ENCODE peak calls at places on chromosome 11, in five cellular contexts. One of them, this sample, is unnamed.

GRCh38 chr11:128772814-128773213 is 78.9 kb downstream of the FLI1 start:
- DNase-seq in HCT116: no peak
- DNase-seq in IMR-90: no peak
- DNase-seq in trophoblast cell: no peak
- DNase-seq in PC-9: no peak
- DNase-seq in this sample: no peak

GRCh38 chr11:92886243-92886905 is 83.1 kb upstream of the MTNR1B start:
- DNase-seq in HCT116: peak
- DNase-seq in IMR-90: peak
- DNase-seq in trophoblast cell: peak
- DNase-seq in PC-9: peak
- DNase-seq in this sample: peak

GRCh38 chr11:7546324-7546791 is 32.6 kb downstream of the PPFIBP2 start:
- DNase-seq in HCT116: no peak
- DNase-seq in IMR-90: peak
- DNase-seq in trophoblast cell: peak
- DNase-seq in PC-9: no peak
- DNase-seq in this sample: no peak

GRCh38 chr11:105456950-105457349 is 152.9 kb upstream of the GRIA4 start:
- DNase-seq in HCT116: no peak
- DNase-seq in IMR-90: no peak
- DNase-seq in trophoblast cell: no peak
- DNase-seq in PC-9: no peak
- DNase-seq in this sample: no peak

GRCh38 chr11:19577849-19578619 is 134.6 kb upstream of the NAV2 start:
- DNase-seq in HCT116: no peak
- DNase-seq in IMR-90: peak
- DNase-seq in trophoblast cell: no peak
- DNase-seq in PC-9: no peak
- DNase-seq in this sample: peak

GRCh38 chr11:2301631-2302272 is at the start of the genes C11orf21 and TSPAN32:
- DNase-seq in HCT116: no peak
- DNase-seq in IMR-90: peak
- DNase-seq in trophoblast cell: no peak
- DNase-seq in PC-9: no peak
- DNase-seq in this sample: peak

GRCh38 chr11:134560066-134560465 is 148.0 kb upstream of the B3GAT1 start:
- DNase-seq in HCT116: no peak
- DNase-seq in IMR-90: no peak
- DNase-seq in trophoblast cell: no peak
- DNase-seq in PC-9: no peak
- DNase-seq in this sample: no peak

GRCh38 chr11:10387209-10388083 is 67.6 kb upstream of the AMPD3 start:
- DNase-seq in HCT116: no peak
- DNase-seq in IMR-90: peak
- DNase-seq in trophoblast cell: no peak
- DNase-seq in PC-9: peak
- DNase-seq in this sample: peak

GRCh38 chr11:61333638-61334433 is 808 bp downstream of the TKFC start:
- DNase-seq in HCT116: no peak
- DNase-seq in IMR-90: no peak
- DNase-seq in trophoblast cell: no peak
- DNase-seq in PC-9: no peak
- DNase-seq in this sample: no peak

GRCh38 chr11:96358321-96358720 is 15.3 kb upstream of the MAML2 start:
- DNase-seq in HCT116: no peak
- DNase-seq in IMR-90: no peak
- DNase-seq in trophoblast cell: no peak
- DNase-seq in PC-9: no peak
- DNase-seq in this sample: no peak

GRCh38 chr11:20311444-20311843 is 52.1 kb upstream of the HTATIP2 start:
- DNase-seq in HCT116: no peak
- DNase-seq in IMR-90: no peak
- DNase-seq in trophoblast cell: no peak
- DNase-seq in PC-9: no peak
- DNase-seq in this sample: no peak

GRCh38 chr11:110355011-110355744 is 58.8 kb upstream of the RDX start:
- DNase-seq in HCT116: no peak
- DNase-seq in IMR-90: no peak
- DNase-seq in trophoblast cell: no peak
- DNase-seq in PC-9: no peak
- DNase-seq in this sample: peak

GRCh38 chr11:8384199-8384821 is 120.6 kb upstream of the LMO1 start:
- DNase-seq in HCT116: no peak
- DNase-seq in IMR-90: no peak
- DNase-seq in trophoblast cell: no peak
- DNase-seq in PC-9: no peak
- DNase-seq in this sample: peak

GRCh38 chr11:22359295-22359694 is 21.1 kb downstream of the SLC17A6 start:
- DNase-seq in HCT116: no peak
- DNase-seq in IMR-90: no peak
- DNase-seq in trophoblast cell: no peak
- DNase-seq in PC-9: no peak
- DNase-seq in this sample: no peak

GRCh38 chr11:30586251-30587144 is at the start of gene MPPED2:
- DNase-seq in HCT116: no peak
- DNase-seq in IMR-90: no peak
- DNase-seq in trophoblast cell: no peak
- DNase-seq in PC-9: no peak
- DNase-seq in this sample: peak

GRCh38 chr11:6610591-6610990 is 1.4 kb downstream of the TAF10 start:
- DNase-seq in HCT116: no peak
- DNase-seq in IMR-90: no peak
- DNase-seq in trophoblast cell: no peak
- DNase-seq in PC-9: no peak
- DNase-seq in this sample: no peak

GRCh38 chr11:25587496-25587895 is 744.4 kb upstream of the ANO3 start:
- DNase-seq in HCT116: no peak
- DNase-seq in IMR-90: no peak
- DNase-seq in trophoblast cell: no peak
- DNase-seq in PC-9: no peak
- DNase-seq in this sample: no peak

GRCh38 chr11:66970808-66971442 is 4.2 kb upstream of the C11orf86 start:
- DNase-seq in HCT116: peak
- DNase-seq in IMR-90: peak
- DNase-seq in trophoblast cell: peak
- DNase-seq in PC-9: peak
- DNase-seq in this sample: peak

GRCh38 chr11:12185914-12186313 is 75.5 kb downstream of the MICAL2 start:
- DNase-seq in HCT116: no peak
- DNase-seq in IMR-90: peak
- DNase-seq in trophoblast cell: no peak
- DNase-seq in PC-9: no peak
- DNase-seq in this sample: peak

GRCh38 chr11:57622263-57622662 is 24.8 kb downstream of the SERPING1 start:
- DNase-seq in HCT116: no peak
- DNase-seq in IMR-90: no peak
- DNase-seq in trophoblast cell: no peak
- DNase-seq in PC-9: no peak
- DNase-seq in this sample: no peak

GRCh38 chr11:130246719-130247118 is 68.0 kb downstream of the ZBTB44 start:
- DNase-seq in HCT116: no peak
- DNase-seq in IMR-90: peak
- DNase-seq in trophoblast cell: no peak
- DNase-seq in PC-9: no peak
- DNase-seq in this sample: no peak

GRCh38 chr11:134252539-134253188 is 488 bp downstream of the THYN1 start:
- DNase-seq in HCT116: no peak
- DNase-seq in IMR-90: peak
- DNase-seq in trophoblast cell: no peak
- DNase-seq in PC-9: no peak
- DNase-seq in this sample: peak

GRCh38 chr11:112928136-112928535 is 33.1 kb upstream of the NCAM1 start:
- DNase-seq in HCT116: no peak
- DNase-seq in IMR-90: no peak
- DNase-seq in trophoblast cell: peak
- DNase-seq in PC-9: peak
- DNase-seq in this sample: no peak

GRCh38 chr11:2511421-2512369 is 66.9 kb downstream of the KCNQ1 start:
- DNase-seq in HCT116: no peak
- DNase-seq in IMR-90: no peak
- DNase-seq in trophoblast cell: no peak
- DNase-seq in PC-9: no peak
- DNase-seq in this sample: no peak

GRCh38 chr11:44619931-44620725 is 54.7 kb downstream of the CD82 start:
- DNase-seq in HCT116: no peak
- DNase-seq in IMR-90: no peak
- DNase-seq in trophoblast cell: no peak
- DNase-seq in PC-9: no peak
- DNase-seq in this sample: no peak

GRCh38 chr11:11425806-11426205 is 72.8 kb upstream of the CSNK2A3 start:
- DNase-seq in HCT116: no peak
- DNase-seq in IMR-90: no peak
- DNase-seq in trophoblast cell: no peak
- DNase-seq in PC-9: no peak
- DNase-seq in this sample: no peak

GRCh38 chr11:74749127-74749964 is 697 bp downstream of the RNF169 start:
- DNase-seq in HCT116: peak
- DNase-seq in IMR-90: peak
- DNase-seq in trophoblast cell: peak
- DNase-seq in PC-9: peak
- DNase-seq in this sample: peak

GRCh38 chr11:27405134-27405533 is 42.1 kb upstream of the CCDC34 start:
- DNase-seq in HCT116: no peak
- DNase-seq in IMR-90: no peak
- DNase-seq in trophoblast cell: no peak
- DNase-seq in PC-9: no peak
- DNase-seq in this sample: no peak

DNA sequence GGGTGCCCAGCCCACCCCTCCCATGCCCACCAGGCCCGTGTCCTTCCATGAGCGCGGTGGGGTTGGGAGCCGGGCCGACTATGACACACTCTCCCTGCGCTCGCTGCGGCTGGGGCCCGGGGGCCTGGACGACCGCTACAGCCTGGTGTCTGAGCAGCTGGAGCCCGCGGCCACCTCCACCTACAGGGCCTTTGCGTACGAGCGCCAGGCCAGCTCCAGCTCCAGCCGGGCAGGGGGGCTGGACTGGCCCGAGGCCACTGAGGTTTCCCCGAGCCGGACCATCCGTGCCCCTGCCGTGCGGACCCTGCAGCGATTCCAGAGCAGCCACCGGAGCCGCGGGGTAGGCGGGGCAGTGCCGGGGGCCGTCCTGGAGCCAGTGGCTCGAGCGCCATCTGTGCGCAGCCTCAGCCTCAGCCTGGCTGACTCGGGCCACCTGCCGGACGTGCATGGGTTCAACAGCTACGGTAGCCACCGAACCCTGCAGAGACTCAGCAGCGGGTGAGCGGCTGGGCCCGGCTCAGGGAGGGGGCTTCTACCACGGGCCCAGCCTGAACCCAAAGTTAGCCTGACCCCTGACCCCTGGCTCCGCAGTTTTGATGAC is 3.0 kb downstream of the PKP3 start:
- DNase-seq in HCT116: no peak
- DNase-seq in IMR-90: peak
- DNase-seq in trophoblast cell: peak
- DNase-seq in PC-9: no peak
- DNase-seq in this sample: no peak
- H3K4me2 ChIP-seq in HCT116: no peak
- H3K4me2 ChIP-seq in IMR-90: peak
- H3K4me2 ChIP-seq in trophoblast cell: no peak
- H3K4me2 ChIP-seq in PC-9: no peak
- H3K4me2 ChIP-seq in this sample: no peak

GRCh38 chr11:63567044-63567840 is 4.1 kb upstream of the PLAAT2 start:
- DNase-seq in HCT116: peak
- DNase-seq in IMR-90: peak
- DNase-seq in trophoblast cell: peak
- DNase-seq in PC-9: peak
- DNase-seq in this sample: peak
- H3K4me2 ChIP-seq in HCT116: peak
- H3K4me2 ChIP-seq in IMR-90: peak
- H3K4me2 ChIP-seq in trophoblast cell: no peak
- H3K4me2 ChIP-seq in PC-9: peak
- H3K4me2 ChIP-seq in this sample: peak

GRCh38 chr11:69000831-69001245 is 12.2 kb downstream of the MRGPRF start:
- DNase-seq in HCT116: peak
- DNase-seq in IMR-90: peak
- DNase-seq in trophoblast cell: no peak
- DNase-seq in PC-9: peak
- DNase-seq in this sample: peak
- H3K4me2 ChIP-seq in HCT116: peak
- H3K4me2 ChIP-seq in IMR-90: no peak
- H3K4me2 ChIP-seq in trophoblast cell: no peak
- H3K4me2 ChIP-seq in PC-9: no peak
- H3K4me2 ChIP-seq in this sample: no peak

DNA sequence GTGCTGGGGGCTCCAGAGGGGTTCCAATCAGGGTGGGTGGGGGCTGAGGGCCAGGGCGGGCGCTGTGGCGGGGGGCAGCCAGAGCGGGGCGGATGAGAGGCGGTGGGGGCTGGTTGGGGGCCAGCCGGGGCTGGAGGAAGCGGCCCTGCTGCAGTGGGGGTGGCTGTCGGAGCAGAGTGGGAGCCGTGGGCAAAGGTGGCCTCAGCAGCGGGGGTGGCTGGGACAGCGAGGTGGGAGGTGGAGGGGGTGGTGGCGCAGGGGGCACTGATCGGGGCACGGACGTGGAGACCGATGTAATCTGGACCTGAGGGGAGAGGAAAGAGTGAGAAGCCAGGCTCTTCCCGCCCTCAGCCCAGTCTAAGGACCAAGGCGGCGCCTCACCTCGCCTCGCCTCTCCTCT is 5.1 kb downstream of the RCOR2 start:
- DNase-seq in HCT116: no peak
- DNase-seq in IMR-90: no peak
- DNase-seq in trophoblast cell: no peak
- DNase-seq in PC-9: no peak
- DNase-seq in this sample: no peak
- H3K4me2 ChIP-seq in HCT116: no peak
- H3K4me2 ChIP-seq in IMR-90: no peak
- H3K4me2 ChIP-seq in trophoblast cell: no peak
- H3K4me2 ChIP-seq in PC-9: no peak
- H3K4me2 ChIP-seq in this sample: no peak

GRCh38 chr11:46977038-46977818 is 40.7 kb downstream of the CSTPP1 start:
- DNase-seq in HCT116: no peak
- DNase-seq in IMR-90: no peak
- DNase-seq in trophoblast cell: peak
- DNase-seq in PC-9: no peak
- DNase-seq in this sample: no peak
- H3K4me2 ChIP-seq in HCT116: no peak
- H3K4me2 ChIP-seq in IMR-90: peak
- H3K4me2 ChIP-seq in trophoblast cell: no peak
- H3K4me2 ChIP-seq in PC-9: no peak
- H3K4me2 ChIP-seq in this sample: peak

GRCh38 chr11:315516-315994 is 1.7 kb downstream of the IFITM1 start:
- DNase-seq in HCT116: no peak
- DNase-seq in IMR-90: no peak
- DNase-seq in trophoblast cell: no peak
- DNase-seq in PC-9: no peak
- DNase-seq in this sample: no peak
- H3K4me2 ChIP-seq in HCT116: no peak
- H3K4me2 ChIP-seq in IMR-90: peak
- H3K4me2 ChIP-seq in trophoblast cell: no peak
- H3K4me2 ChIP-seq in PC-9: no peak
- H3K4me2 ChIP-seq in this sample: peak

DNA sequence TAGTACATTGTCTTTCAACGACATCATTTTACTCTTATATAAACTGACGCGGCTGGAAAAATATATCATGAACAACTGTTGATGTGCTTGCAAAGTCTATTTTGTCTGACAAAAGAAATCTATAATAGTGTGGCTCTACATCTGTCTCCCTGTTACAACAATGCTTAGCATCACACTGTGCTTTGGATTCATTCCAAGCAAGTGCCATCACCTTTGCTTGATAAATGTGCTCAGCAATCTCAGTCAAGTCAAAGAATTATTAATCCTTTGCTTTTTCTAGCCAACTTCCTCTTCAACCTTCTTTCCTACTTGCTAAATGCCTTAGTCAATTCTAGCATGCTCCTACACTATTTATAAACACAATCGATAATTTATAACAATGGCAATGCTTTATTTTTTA is 140.5 kb downstream of the FCHSD2 start:
- DNase-seq in HCT116: no peak
- DNase-seq in IMR-90: no peak
- DNase-seq in trophoblast cell: no peak
- DNase-seq in PC-9: no peak
- DNase-seq in this sample: no peak
- H3K4me2 ChIP-seq in HCT116: no peak
- H3K4me2 ChIP-seq in IMR-90: no peak
- H3K4me2 ChIP-seq in trophoblast cell: no peak
- H3K4me2 ChIP-seq in PC-9: no peak
- H3K4me2 ChIP-seq in this sample: no peak

This sample was measured in hepatocyte.